ENCODE peak calls at places on chromosomes 12 and 14, in six cellular contexts. One of them, this sample, is unnamed.

GRCh38 chr14:89255852-89256251 is 161.2 kb downstream of the FOXN3 start:
- DNase-seq in esophagus squamous epithelium: no peak
- DNase-seq in neural progenitor cell: no peak
- DNase-seq in heart left ventricle: no peak
- DNase-seq in BJ: no peak
- DNase-seq in H7: no peak
- DNase-seq in this sample: peak

GRCh38 chr14:104634886-104635570 is 30.5 kb upstream of the TMEM179 start:
- DNase-seq in H7: peak
- DNase-seq in esophagus squamous epithelium: no peak
- DNase-seq in BJ: no peak
- DNase-seq in neural progenitor cell: no peak
- DNase-seq in heart left ventricle: no peak
- DNase-seq in this sample: peak

GRCh38 chr14:69101331-69101826 is 51.5 kb downstream of the DCAF5 start:
- DNase-seq in esophagus squamous epithelium: no peak
- DNase-seq in H7: peak
- DNase-seq in heart left ventricle: no peak
- DNase-seq in neural progenitor cell: peak
- DNase-seq in BJ: peak
- DNase-seq in this sample: no peak

GRCh38 chr12:12467701-12468218 is 94.9 kb downstream of the DUSP16 start:
- DNase-seq in esophagus squamous epithelium: no peak
- DNase-seq in neural progenitor cell: no peak
- DNase-seq in heart left ventricle: no peak
- DNase-seq in H7: no peak
- DNase-seq in BJ: no peak
- DNase-seq in this sample: no peak

GRCh38 chr14:73751157-73751691 is 37.0 kb upstream of the PNMA1 start:
- DNase-seq in esophagus squamous epithelium: no peak
- DNase-seq in heart left ventricle: no peak
- DNase-seq in BJ: no peak
- DNase-seq in H7: no peak
- DNase-seq in neural progenitor cell: no peak
- DNase-seq in this sample: no peak

GRCh38 chr14:71225108-71225507 is 317.8 kb downstream of the PCNX1 start:
- DNase-seq in BJ: no peak
- DNase-seq in heart left ventricle: no peak
- DNase-seq in esophagus squamous epithelium: no peak
- DNase-seq in neural progenitor cell: no peak
- DNase-seq in H7: no peak
- DNase-seq in this sample: no peak

GRCh38 chr12:92063641-92064040 is 82.0 kb downstream of the BTG1 start:
- DNase-seq in heart left ventricle: no peak
- DNase-seq in BJ: no peak
- DNase-seq in H7: no peak
- DNase-seq in esophagus squamous epithelium: no peak
- DNase-seq in neural progenitor cell: no peak
- DNase-seq in this sample: no peak

GRCh38 chr14:32947792-32948191 is 9.1 kb downstream of the NPAS3 start:
- DNase-seq in BJ: no peak
- DNase-seq in esophagus squamous epithelium: no peak
- DNase-seq in H7: no peak
- DNase-seq in neural progenitor cell: no peak
- DNase-seq in heart left ventricle: no peak
- DNase-seq in this sample: no peak

GRCh38 chr12:104295954-104296353 is 7.6 kb upstream of the EID3 start:
- DNase-seq in esophagus squamous epithelium: no peak
- DNase-seq in BJ: no peak
- DNase-seq in heart left ventricle: no peak
- DNase-seq in H7: no peak
- DNase-seq in neural progenitor cell: no peak
- DNase-seq in this sample: no peak

GRCh38 chr12:47022296-47022695 is 57.1 kb upstream of the PCED1B start:
- DNase-seq in BJ: peak
- DNase-seq in neural progenitor cell: no peak
- DNase-seq in heart left ventricle: no peak
- DNase-seq in esophagus squamous epithelium: no peak
- DNase-seq in H7: no peak
- DNase-seq in this sample: no peak

GRCh38 chr14:52935847-52936246 is 15.0 kb downstream of the FERMT2 start:
- DNase-seq in heart left ventricle: no peak
- DNase-seq in neural progenitor cell: no peak
- DNase-seq in H7: no peak
- DNase-seq in esophagus squamous epithelium: no peak
- DNase-seq in BJ: no peak
- DNase-seq in this sample: no peak

GRCh38 chr14:99481745-99482099 is 513 bp downstream of the CCNK start:
- DNase-seq in esophagus squamous epithelium: no peak
- DNase-seq in heart left ventricle: no peak
- DNase-seq in H7: no peak
- DNase-seq in neural progenitor cell: no peak
- DNase-seq in BJ: no peak
- DNase-seq in this sample: no peak

GRCh38 chr14:66000771-66001170 is 485.4 kb upstream of the CCDC196 start:
- DNase-seq in neural progenitor cell: no peak
- DNase-seq in esophagus squamous epithelium: no peak
- DNase-seq in heart left ventricle: no peak
- DNase-seq in H7: no peak
- DNase-seq in BJ: no peak
- DNase-seq in this sample: no peak

GRCh38 chr12:113135178-113136127 is at the start of gene RASAL1:
- DNase-seq in heart left ventricle: peak
- DNase-seq in neural progenitor cell: peak
- DNase-seq in esophagus squamous epithelium: no peak
- DNase-seq in BJ: no peak
- DNase-seq in H7: peak
- DNase-seq in this sample: peak

GRCh38 chr14:69014829-69015259 is 35.7 kb upstream of the ACTN1 start:
- DNase-seq in heart left ventricle: no peak
- DNase-seq in esophagus squamous epithelium: no peak
- DNase-seq in BJ: no peak
- DNase-seq in H7: no peak
- DNase-seq in neural progenitor cell: no peak
- DNase-seq in this sample: no peak

GRCh38 chr12:53791735-53792326 is 40.1 kb upstream of the CISTR start:
- DNase-seq in esophagus squamous epithelium: no peak
- DNase-seq in neural progenitor cell: peak
- DNase-seq in heart left ventricle: no peak
- DNase-seq in H7: peak
- DNase-seq in BJ: no peak
- DNase-seq in this sample: no peak

GRCh38 chr12:119615518-119616475 is 22.2 kb downstream of the TMEM233 start:
- DNase-seq in neural progenitor cell: no peak
- DNase-seq in H7: no peak
- DNase-seq in heart left ventricle: no peak
- DNase-seq in BJ: no peak
- DNase-seq in esophagus squamous epithelium: no peak
- DNase-seq in this sample: no peak

GRCh38 chr14:74979442-74980397 is 23.0 kb upstream of the EIF2B2 start:
- DNase-seq in H7: peak
- DNase-seq in BJ: no peak
- DNase-seq in heart left ventricle: no peak
- DNase-seq in neural progenitor cell: peak
- DNase-seq in esophagus squamous epithelium: no peak
- DNase-seq in this sample: peak

GRCh38 chr14:102523200-102524025 is 13.8 kb upstream of the ANKRD9 start:
- DNase-seq in esophagus squamous epithelium: no peak
- DNase-seq in heart left ventricle: no peak
- DNase-seq in BJ: no peak
- DNase-seq in neural progenitor cell: no peak
- DNase-seq in H7: peak
- DNase-seq in this sample: no peak
- H3K4me3 ChIP-seq in esophagus squamous epithelium: peak
- H3K4me3 ChIP-seq in heart left ventricle: no peak
- H3K4me3 ChIP-seq in BJ: no peak
- H3K4me3 ChIP-seq in neural progenitor cell: no peak
- H3K4me3 ChIP-seq in H7: no peak
- H3K4me3 ChIP-seq in this sample: no peak

GRCh38 chr14:102594514-102595175 is 2.2 kb downstream of the RCOR1 start:
- DNase-seq in neural progenitor cell: peak
- DNase-seq in esophagus squamous epithelium: no peak
- DNase-seq in BJ: no peak
- DNase-seq in heart left ventricle: peak
- DNase-seq in H7: peak
- DNase-seq in this sample: peak
- H3K4me3 ChIP-seq in neural progenitor cell: peak
- H3K4me3 ChIP-seq in esophagus squamous epithelium: peak
- H3K4me3 ChIP-seq in BJ: peak
- H3K4me3 ChIP-seq in heart left ventricle: no peak
- H3K4me3 ChIP-seq in H7: no peak
- H3K4me3 ChIP-seq in this sample: no peak

DNA sequence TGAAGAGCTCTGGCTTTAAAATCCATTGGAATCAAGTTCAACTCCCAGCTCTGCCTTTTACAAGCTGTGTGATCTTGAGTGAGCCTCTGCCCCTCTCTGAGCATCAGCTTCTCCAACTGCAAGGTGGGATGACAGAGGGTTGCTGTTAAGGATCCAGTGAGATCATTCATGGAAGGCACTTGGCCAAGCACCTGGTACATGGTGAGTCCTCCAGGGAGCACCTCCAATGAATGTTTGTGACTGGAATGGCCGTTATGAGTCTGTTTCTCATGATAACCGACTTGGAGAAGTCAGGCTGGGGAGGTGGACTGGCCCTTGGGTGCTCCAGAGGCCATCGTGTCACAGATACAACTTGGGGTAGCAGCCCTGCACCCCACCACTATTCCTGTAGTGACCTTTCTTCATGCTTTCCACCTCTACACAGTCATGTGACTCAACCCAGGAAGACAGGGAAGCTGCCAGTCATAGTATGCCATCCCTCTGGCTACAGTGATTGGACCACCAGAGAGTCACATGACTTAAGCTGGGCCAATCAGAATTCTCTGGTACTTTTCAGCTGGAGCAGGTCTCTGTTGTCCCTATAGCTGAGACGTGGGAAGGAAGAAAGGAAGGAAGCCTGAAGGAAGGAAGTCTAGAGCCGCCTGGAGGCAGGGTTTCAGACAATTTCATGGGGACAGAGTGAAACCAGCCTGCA is 146.5 kb upstream of the MYL2 start:
- DNase-seq in H7: peak
- DNase-seq in heart left ventricle: no peak
- DNase-seq in neural progenitor cell: no peak
- DNase-seq in BJ: no peak
- DNase-seq in esophagus squamous epithelium: no peak
- DNase-seq in this sample: no peak
- H3K4me3 ChIP-seq in H7: no peak
- H3K4me3 ChIP-seq in heart left ventricle: no peak
- H3K4me3 ChIP-seq in neural progenitor cell: no peak
- H3K4me3 ChIP-seq in BJ: no peak
- H3K4me3 ChIP-seq in esophagus squamous epithelium: no peak
- H3K4me3 ChIP-seq in this sample: no peak

GRCh38 chr12:73867147-73867546 is 670.5 kb upstream of the ATXN7L3B start:
- DNase-seq in heart left ventricle: no peak
- DNase-seq in neural progenitor cell: no peak
- DNase-seq in H7: no peak
- DNase-seq in BJ: no peak
- DNase-seq in esophagus squamous epithelium: no peak
- DNase-seq in this sample: no peak
- H3K4me3 ChIP-seq in heart left ventricle: no peak
- H3K4me3 ChIP-seq in neural progenitor cell: no peak
- H3K4me3 ChIP-seq in H7: no peak
- H3K4me3 ChIP-seq in BJ: no peak
- H3K4me3 ChIP-seq in esophagus squamous epithelium: no peak
- H3K4me3 ChIP-seq in this sample: no peak

GRCh38 chr12:57201631-57202030 is 15.0 kb upstream of the NXPH4 start:
- DNase-seq in H7: no peak
- DNase-seq in heart left ventricle: no peak
- DNase-seq in BJ: no peak
- DNase-seq in neural progenitor cell: no peak
- DNase-seq in esophagus squamous epithelium: no peak
- DNase-seq in this sample: no peak

GRCh38 chr12:57203791-57204190 is 12.8 kb upstream of the NXPH4 start:
- DNase-seq in heart left ventricle: no peak
- DNase-seq in H7: no peak
- DNase-seq in esophagus squamous epithelium: no peak
- DNase-seq in neural progenitor cell: no peak
- DNase-seq in BJ: no peak
- DNase-seq in this sample: no peak

GRCh38 chr12:57204454-57204853 is 12.1 kb upstream of the NXPH4 start:
- DNase-seq in neural progenitor cell: no peak
- DNase-seq in BJ: no peak
- DNase-seq in heart left ventricle: no peak
- DNase-seq in H7: no peak
- DNase-seq in esophagus squamous epithelium: no peak
- DNase-seq in this sample: no peak

GRCh38 chr12:57202321-57202720 is 14.3 kb upstream of the NXPH4 start:
- DNase-seq in BJ: no peak
- DNase-seq in H7: no peak
- DNase-seq in esophagus squamous epithelium: no peak
- DNase-seq in heart left ventricle: no peak
- DNase-seq in neural progenitor cell: no peak
- DNase-seq in this sample: no peak

DNA sequence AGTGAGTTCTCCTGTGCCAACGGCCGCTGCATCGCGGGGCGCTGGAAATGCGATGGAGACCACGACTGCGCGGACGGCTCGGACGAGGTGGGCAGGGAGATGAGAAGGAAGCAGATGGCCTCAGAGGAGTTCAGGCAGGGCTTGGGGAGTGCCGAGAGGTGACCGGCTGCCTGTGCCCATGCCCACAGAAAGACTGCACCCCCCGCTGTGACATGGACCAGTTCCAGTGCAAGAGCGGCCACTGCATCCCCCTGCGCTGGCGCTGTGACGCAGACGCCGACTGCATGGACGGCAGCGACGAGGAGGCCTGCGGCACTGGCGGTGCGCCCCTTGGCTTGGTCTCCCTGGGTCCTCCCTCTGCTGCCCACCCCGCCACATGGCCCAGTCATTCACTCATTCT is 13.4 kb upstream of the NXPH4 start:
- DNase-seq in BJ: no peak
- DNase-seq in esophagus squamous epithelium: no peak
- DNase-seq in heart left ventricle: no peak
- DNase-seq in H7: no peak
- DNase-seq in neural progenitor cell: no peak
- DNase-seq in this sample: no peak
- H3K4me3 ChIP-seq in BJ: no peak
- H3K4me3 ChIP-seq in esophagus squamous epithelium: no peak
- H3K4me3 ChIP-seq in heart left ventricle: no peak
- H3K4me3 ChIP-seq in H7: no peak
- H3K4me3 ChIP-seq in neural progenitor cell: no peak
- H3K4me3 ChIP-seq in this sample: no peak

GRCh38 chr14:63730659-63731058 is 2.8 kb upstream of the SGPP1 start:
- DNase-seq in neural progenitor cell: no peak
- DNase-seq in H7: no peak
- DNase-seq in esophagus squamous epithelium: no peak
- DNase-seq in heart left ventricle: no peak
- DNase-seq in BJ: no peak
- DNase-seq in this sample: no peak

GRCh38 chr14:63726499-63726898 is 1.4 kb downstream of the SGPP1 start:
- DNase-seq in heart left ventricle: no peak
- DNase-seq in H7: peak
- DNase-seq in neural progenitor cell: no peak
- DNase-seq in BJ: no peak
- DNase-seq in esophagus squamous epithelium: no peak
- DNase-seq in this sample: no peak

GRCh38 chr14:63727231-63727735 is 582 bp downstream of the SGPP1 start:
- DNase-seq in H7: peak
- DNase-seq in BJ: no peak
- DNase-seq in heart left ventricle: peak
- DNase-seq in esophagus squamous epithelium: no peak
- DNase-seq in neural progenitor cell: peak
- DNase-seq in this sample: peak

GRCh38 chr14:63727736-63728728 is at the start of gene SGPP1:
- DNase-seq in H7: peak
- DNase-seq in neural progenitor cell: peak
- DNase-seq in esophagus squamous epithelium: peak
- DNase-seq in BJ: no peak
- DNase-seq in heart left ventricle: peak
- DNase-seq in this sample: peak

GRCh38 chr14:63725786-63726185 is 2.1 kb downstream of the SGPP1 start:
- DNase-seq in esophagus squamous epithelium: no peak
- DNase-seq in H7: no peak
- DNase-seq in neural progenitor cell: no peak
- DNase-seq in heart left ventricle: no peak
- DNase-seq in BJ: no peak
- DNase-seq in this sample: no peak
- H3K4me3 ChIP-seq in esophagus squamous epithelium: no peak
- H3K4me3 ChIP-seq in H7: peak
- H3K4me3 ChIP-seq in neural progenitor cell: peak
- H3K4me3 ChIP-seq in heart left ventricle: no peak
- H3K4me3 ChIP-seq in BJ: peak
- H3K4me3 ChIP-seq in this sample: no peak

This sample was measured in lower leg skin.